ENCODE peak calls at places on chromosomes 7 and 10, in eight cellular contexts. O, X, T, V, E, Z, B and H are unnamed samples.

GRCh38 chr7:71652551-71652950 is 520.6 kb downstream of the GALNT17 start:
- DNase-seq in O (no peak), T (no peak), V (no peak), Z (no peak), X (no peak), E (no peak), B (no peak), H (no peak)

GRCh38 chr7:44767912-44768662 is 19.4 kb downstream of the ZMIZ2 start:
- DNase-seq in T (no peak), B (peak; percentile 71), E (no peak), O (no peak), V (peak; percentile 85), X (no peak), Z (no peak), H (peak; percentile 75)

GRCh38 chr7:25954395-25954794 is 197.6 kb upstream of the NFE2L3 start:
- DNase-seq in Z (no peak), E (no peak), T (no peak), B (no peak), O (no peak), X (no peak), V (no peak), H (no peak)

GRCh38 chr10:69213601-69214311 is 6.4 kb upstream of the HKDC1 start:
- DNase-seq in T (no peak), Z (no peak), V (no peak), O (no peak), E (no peak), B (no peak), X (no peak), H (no peak)

GRCh38 chr10:100041620-100042019 is 31.9 kb upstream of the DNMBP start:
- DNase-seq in V (no peak), B (no peak), Z (no peak), T (no peak), O (no peak), E (no peak), X (no peak), H (no peak)

GRCh38 chr10:94546616-94547175 is 1.1 kb downstream of the HELLS start:
- DNase-seq in B (no peak), T (peak; percentile 18), X (no peak), E (no peak), O (no peak), V (no peak), Z (no peak), H (no peak)

GRCh38 chr7:142791502-142791901 is 20.7 kb downstream of the PRSS2 start:
- DNase-seq in O (no peak), E (no peak), T (no peak), B (no peak), Z (no peak), V (no peak), X (no peak), H (no peak)

GRCh38 chr10:43263551-43264323 is 3.1 kb downstream of the RASGEF1A start:
- DNase-seq in B (no peak), O (no peak), Z (no peak), X (peak; percentile 10), V (no peak), T (no peak), E (no peak), H (no peak)

GRCh38 chr7:122092964-122093797 is 50.9 kb downstream of the AASS start:
- DNase-seq in V (peak; percentile 37), O (peak; percentile 74), B (peak; percentile 52), T (peak; percentile 14), Z (peak; percentile 59), E (peak; percentile 9), X (peak; percentile 70), H (peak; percentile 87)

GRCh38 chr7:147438216-147438615 is 1152.3 kb upstream of the C7orf33 start:
- DNase-seq in Z (no peak), T (no peak), E (no peak), V (no peak), X (no peak), O (no peak), B (no peak), H (no peak)

GRCh38 chr10:22670796-22671195 is 43.6 kb downstream of the PIP4K2A start:
- DNase-seq in B (no peak), O (no peak), X (no peak), T (no peak), V (no peak), Z (no peak), E (no peak), H (no peak)

GRCh38 chr7:135801045-135801693 is 52.6 kb upstream of the FAM180A start:
- DNase-seq in T (peak; percentile 59), B (no peak), O (no peak), V (peak; percentile 25), Z (peak; percentile 27), X (peak; percentile 38), E (no peak), H (peak; percentile 61)

GRCh38 chr7:66076459-66077329 is 1.1 kb downstream of the ASL start:
- DNase-seq in V (peak; percentile 42), O (no peak), T (no peak), X (no peak), E (no peak), B (no peak), Z (no peak), H (no peak)

GRCh38 chr10:76026176-76026771 is 594.9 kb downstream of the LRMDA start:
- DNase-seq in O (no peak), B (no peak), X (no peak), V (no peak), Z (no peak), E (no peak), T (no peak), H (no peak)

GRCh38 chr7:134885967-134886352 is 100.3 kb upstream of the AGBL3 start:
- DNase-seq in X (no peak), Z (no peak), T (peak; percentile 41), E (no peak), B (no peak), V (no peak), O (no peak), H (no peak)

GRCh38 chr10:29443745-29444523 is 155.1 kb downstream of the LYZL1 start:
- DNase-seq in E (no peak), X (no peak), V (no peak), Z (no peak), O (no peak), T (no peak), B (no peak), H (no peak)

GRCh38 chr10:71471957-71472365 is 75.2 kb downstream of the CDH23 start:
- DNase-seq in B (no peak), V (peak; percentile 38), E (no peak), T (no peak), X (no peak), Z (no peak), O (no peak), H (peak; percentile 70)

GRCh38 chr7:3592438-3593134 is 291.5 kb downstream of the SDK1 start:
- DNase-seq in O (no peak), E (no peak), Z (no peak), T (no peak), B (no peak), X (no peak), V (peak; percentile 19), H (no peak)

GRCh38 chr7:133824123-133824522 is 303.0 kb upstream of the LRGUK start:
- DNase-seq in X (no peak), B (no peak), O (no peak), V (no peak), T (no peak), E (no peak), Z (no peak), H (no peak)

GRCh38 chr7:129767120-129768011 is 155.8 kb downstream of the NRF1 start:
- DNase-seq in X (no peak), B (no peak), O (no peak), V (no peak), Z (no peak), E (no peak), T (no peak), H (no peak)

GRCh38 chr10:67666416-67667043 is 29.5 kb downstream of the CTNNA3 start:
- DNase-seq in T (peak; percentile 32), B (no peak), Z (peak; percentile 1), O (no peak), V (no peak), E (no peak), X (no peak), H (no peak)

GRCh38 chr10:843703-844102 is 87.8 kb downstream of the LARP4B start:
- DNase-seq in Z (no peak), B (no peak), E (no peak), T (no peak), X (no peak), V (no peak), O (no peak), H (no peak)

GRCh38 chr10:12961416-12961815 is 40.1 kb downstream of the CCDC3 start:
- DNase-seq in X (no peak), Z (no peak), V (no peak), B (no peak), E (no peak), O (no peak), T (no peak), H (no peak)

GRCh38 chr7:115274-115911 is 77.0 kb upstream of the FAM20C start:
- DNase-seq in Z (no peak), T (no peak), E (no peak), B (no peak), O (no peak), X (no peak), V (no peak), H (no peak)